ENCODE peak calls at places on chromosome 3, in four cellular contexts. B, H, Y and W are unnamed samples.

GRCh38 chr3:139935866-139936817 is 1.2 kb downstream of the CLSTN2 start:
- DNase-seq in H (no peak), Y (no peak), B (no peak), W (peak)

GRCh38 chr3:53938645-53939044 is 47.0 kb upstream of the SELENOK start:
- DNase-seq in Y (peak), B (no peak), H (no peak), W (peak)

GRCh38 chr3:43766672-43767465 is 76.1 kb downstream of the ABHD5 start:
- DNase-seq in H (no peak), Y (no peak), B (no peak), W (no peak)

GRCh38 chr3:175940881-175941280 is 1081.7 kb downstream of the NAALADL2 start:
- DNase-seq in Y (no peak), H (no peak), B (no peak), W (no peak)

GRCh38 chr3:51684971-51685751 is 14.1 kb downstream of the TEX264 start:
- DNase-seq in Y (no peak), H (no peak), B (no peak), W (no peak)

GRCh38 chr3:23738946-23739345 is 66.8 kb upstream of the UBE2E1 start:
- DNase-seq in H (no peak), Y (no peak), B (no peak), W (no peak)

GRCh38 chr3:155744626-155745324 is at the start of gene PLCH1:
- DNase-seq in Y (peak), H (no peak), B (peak), W (peak)

GRCh38 chr3:194364652-194365434 is 4.7 kb downstream of the LRRC15 start:
- DNase-seq in Y (peak), B (no peak), H (peak), W (peak)